ENCODE peak calls at places on chromosomes 12 and 14, in four cellular contexts. Q, M, L and I are unnamed samples.

GRCh38 chr14:100532916-100533630 is 54.1 kb downstream of the BEGAIN start:
- DNase-seq in Q (no peak), M (peak; percentile 11), L (peak; percentile 27), I (no peak)

GRCh38 chr12:71838661-71839060 is 898 bp upstream of the TBC1D15 start:
- DNase-seq in Q (no peak), M (no peak), L (no peak), I (no peak)

GRCh38 chr14:91284146-91284790 is 39.8 kb upstream of the GPR68 start:
- DNase-seq in Q (no peak), M (no peak), L (no peak), I (no peak)

GRCh38 chr12:34597548-34598351 is 575.5 kb downstream of the ALG10 start:
- DNase-seq in Q (no peak), M (peak; percentile 0), L (no peak), I (no peak)

GRCh38 chr14:64447890-64448667 is 17.2 kb upstream of the AKAP5 start:
- DNase-seq in Q (no peak), M (no peak), L (no peak), I (no peak)

GRCh38 chr12:88904705-88905104 is 324.4 kb upstream of the KITLG start:
- DNase-seq in Q (peak; percentile 11), M (no peak), L (no peak), I (no peak)

GRCh38 chr12:55515696-55516095 is 23.5 kb downstream of the OR6C68 start:
- DNase-seq in Q (peak; percentile 6), M (no peak), L (no peak), I (no peak)

GRCh38 chr12:56104815-56105476 is 587 bp downstream of the PA2G4 start:
- DNase-seq in Q (peak; percentile 31), M (no peak), L (peak; percentile 21), I (peak; percentile 36)

GRCh38 chr12:5616854-5617253 is 184.9 kb downstream of the NTF3 start:
- DNase-seq in Q (no peak), M (no peak), L (no peak), I (no peak)

GRCh38 chr14:24978862-24979724 is 70.9 kb downstream of the STXBP6 start:
- DNase-seq in Q (no peak), M (peak; percentile 23), L (no peak), I (no peak)

GRCh38 chr14:73709904-73710469 is 4.2 kb downstream of the PNMA1 start:
- DNase-seq in Q (no peak), M (no peak), L (no peak), I (no peak)

GRCh38 chr14:22980672-22981089 is 1.7 kb downstream of the AJUBA start:
- DNase-seq in Q (peak; percentile 58), M (no peak), L (peak; percentile 21), I (no peak)

GRCh38 chr12:87428701-87429277 is 600.4 kb downstream of the C12orf50 start:
- DNase-seq in Q (no peak), M (no peak), L (no peak), I (no peak)

GRCh38 chr12:94531196-94531720 is 71.6 kb upstream of the CEP83 start:
- DNase-seq in Q (no peak), M (no peak), L (no peak), I (no peak)

GRCh38 chr12:121580959-121581680 is at the start of gene KDM2B:
- DNase-seq in Q (no peak), M (no peak), L (no peak), I (peak; percentile 43)

GRCh38 chr12:18965210-18965609 is 164.3 kb upstream of the PLEKHA5 start:
- DNase-seq in Q (no peak), M (no peak), L (no peak), I (no peak)

GRCh38 chr12:94020335-94020734 is 128.0 kb upstream of the PLXNC1 start:
- DNase-seq in Q (no peak), M (no peak), L (no peak), I (no peak)

GRCh38 chr12:13024151-13024946 is 19.8 kb upstream of the FAM234B start:
- DNase-seq in Q (peak; percentile 73), M (no peak), L (no peak), I (peak; percentile 45)

GRCh38 chr12:60977966-60978365 is 1282.2 kb upstream of the USP15 start:
- DNase-seq in Q (no peak), M (no peak), L (no peak), I (no peak)

GRCh38 chr12:121522962-121523361 is 57.9 kb downstream of the KDM2B start:
- DNase-seq in Q (no peak), M (peak; percentile 39), L (no peak), I (no peak)

GRCh38 chr12:59405992-59406391 is 189.8 kb upstream of the SLC16A7 start:
- DNase-seq in Q (no peak), M (no peak), L (no peak), I (no peak)

GRCh38 chr14:61866932-61867920 is 105.0 kb downstream of the SNAPC1 start:
- DNase-seq in Q (peak; percentile 33), M (peak; percentile 68), L (no peak), I (no peak)

GRCh38 chr12:94100254-94100653 is 48.1 kb upstream of the PLXNC1 start:
- DNase-seq in Q (peak; percentile 38), M (no peak), L (peak; percentile 38), I (peak; percentile 9)

GRCh38 chr12:12811343-12811742 is 1.8 kb upstream of the DDX47 start:
- DNase-seq in Q (no peak), M (no peak), L (no peak), I (no peak)

GRCh38 chr12:122124370-122124769 is 45.8 kb downstream of the MLXIP start:
- DNase-seq in Q (no peak), M (no peak), L (no peak), I (no peak)

GRCh38 chr12:54598966-54599365 is 10.5 kb upstream of the PPP1R1A start:
- DNase-seq in Q (no peak), M (no peak), L (no peak), I (no peak)

GRCh38 chr14:61678966-61679365 is 16.3 kb upstream of the HIF1A start:
- DNase-seq in Q (no peak), M (no peak), L (no peak), I (no peak)

GRCh38 chr12:94763461-94763860 is 113.1 kb upstream of the TMCC3 start:
- DNase-seq in Q (no peak), M (no peak), L (no peak), I (no peak)

GRCh38 chr12:130480887-130481286 is 143.2 kb downstream of the PIWIL1 start:
- DNase-seq in Q (no peak), M (no peak), L (no peak), I (no peak)

GRCh38 chr14:55580401-55581010 is 499 bp downstream of the KTN1 start:
- DNase-seq in Q (peak; percentile 22), M (peak; percentile 81), L (peak; percentile 64), I (peak; percentile 58)

GRCh38 chr14:105076296-105076804 is 11.1 kb upstream of the GPR132 start:
- DNase-seq in Q (no peak), M (no peak), L (no peak), I (no peak)

GRCh38 chr14:22489247-22489551 is 99.8 kb downstream of the DAD1 start:
- DNase-seq in Q (no peak), M (no peak), L (no peak), I (no peak)

GRCh38 chr12:79424109-79424721 is 266.5 kb downstream of the PAWR start:
- DNase-seq in Q (peak; percentile 94), M (no peak), L (no peak), I (no peak)

GRCh38 chr12:133130808-133131128 is 341 bp downstream of the ZNF10 start:
- DNase-seq in Q (no peak), M (peak; percentile 16), L (peak; percentile 22), I (no peak)

GRCh38 chr12:19130224-19131019 is 889 bp downstream of the PLEKHA5 start:
- DNase-seq in Q (peak; percentile 19), M (peak; percentile 29), L (peak; percentile 26), I (peak; percentile 39)

GRCh38 chr12:102095677-102096263 is 24.1 kb downstream of the NUP37 start:
- DNase-seq in Q (peak; percentile 31), M (peak; percentile 21), L (no peak), I (no peak)

GRCh38 chr14:30553311-30553989 is 5.5 kb upstream of the G2E3 start:
- DNase-seq in Q (peak; percentile 35), M (no peak), L (no peak), I (no peak)

GRCh38 chr12:52714887-52715281 is 11.6 kb upstream of the KRT77 start:
- DNase-seq in Q (no peak), M (no peak), L (no peak), I (no peak)

GRCh38 chr12:52710744-52711143 is 7.4 kb upstream of the KRT77 start:
- DNase-seq in Q (no peak), M (no peak), L (no peak), I (no peak)

GRCh38 chr12:52716061-52716460 is 12.7 kb upstream of the KRT77 start:
- DNase-seq in Q (no peak), M (no peak), L (no peak), I (no peak)

GRCh38 chr12:52713960-52714886 is 10.9 kb upstream of the KRT77 start:
- DNase-seq in Q (peak; percentile 42), M (no peak), L (no peak), I (peak; percentile 34)

DNA sequence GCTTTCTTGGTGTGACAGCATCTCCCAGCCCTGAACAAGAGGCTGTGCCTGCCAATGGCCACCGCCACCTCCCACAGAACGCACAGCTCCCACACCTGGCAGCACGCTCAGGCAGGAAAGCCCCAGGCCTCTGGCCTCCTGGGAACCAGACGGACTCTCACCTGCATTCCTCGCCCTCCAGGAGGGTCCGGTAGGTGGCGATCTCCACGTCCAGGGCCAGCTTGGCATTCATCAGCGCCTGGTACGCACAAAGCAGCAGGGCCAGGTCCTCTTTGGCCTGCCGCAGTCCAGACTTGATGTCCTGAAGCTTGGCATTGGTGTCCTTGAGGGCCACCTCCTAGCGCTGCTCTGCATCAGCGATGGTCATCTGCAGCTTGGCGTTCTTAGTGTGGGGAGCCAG is 12.1 kb upstream of the KRT77 start:
- DNase-seq in Q (peak; percentile 38), M (no peak), L (no peak), I (peak; percentile 31)
- TF ChIP-seq CTCF in Q (no peak), M (no peak), L (no peak), I (no peak)

GRCh38 chr12:49789992-49790391 is 38.2 kb downstream of the NCKAP5L start:
- DNase-seq in Q (peak; percentile 30), M (no peak), L (no peak), I (peak; percentile 46)
- TF ChIP-seq CTCF in Q (no peak), M (no peak), L (no peak), I (peak; percentile 65)

GRCh38 chr12:20950248-20950647 is 139.7 kb downstream of the SLCO1B3 start:
- DNase-seq in Q (peak; percentile 33), M (peak; percentile 13), L (no peak), I (no peak)
- TF ChIP-seq CTCF in Q (no peak), M (peak; percentile 45), L (no peak), I (peak; percentile 58)

GRCh38 chr14:76056128-76056527 is 70.6 kb downstream of the IFT43 start:
- DNase-seq in Q (peak; percentile 10), M (no peak), L (no peak), I (no peak)
- TF ChIP-seq CTCF in Q (peak; percentile 33), M (no peak), L (peak; percentile 24), I (peak; percentile 22)

GRCh38 chr14:99037777-99038176 is 234.2 kb downstream of the BCL11B start:
- DNase-seq in Q (no peak), M (no peak), L (no peak), I (no peak)
- TF ChIP-seq CTCF in Q (no peak), M (no peak), L (no peak), I (no peak)

DNA sequence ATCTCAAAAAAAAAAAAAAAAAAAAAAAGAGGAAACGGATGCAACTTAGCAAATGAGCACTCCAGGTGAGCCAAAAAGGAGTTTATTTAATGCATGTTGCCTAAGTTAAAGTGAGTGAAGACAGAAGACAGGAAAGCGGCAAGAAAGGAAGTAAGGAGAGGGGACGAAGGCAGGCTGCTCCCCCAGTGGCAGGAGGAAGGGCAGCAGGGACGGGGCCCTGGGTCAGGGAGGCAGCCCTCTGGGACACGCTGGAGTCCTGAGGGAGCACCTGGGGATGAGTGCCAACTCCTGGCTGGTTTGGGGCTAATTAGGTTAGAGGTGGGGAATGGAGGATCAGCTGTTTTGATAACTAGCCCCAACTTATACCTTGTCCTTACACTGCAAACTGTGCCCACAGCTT is 37.0 kb upstream of the SPTLC2 start:
- DNase-seq in Q (no peak), M (no peak), L (no peak), I (no peak)
- TF ChIP-seq CTCF in Q (no peak), M (no peak), L (no peak), I (peak; percentile 31)